ENCODE peak calls at places on chromosome X, in six cellular contexts. F is activated CD8-positive, alpha-beta T cell treated with anti-CD3 and anti-CD28 coated beads for 36 hours; Z is thoracic aorta; R is neural crest cell; L is H9; W is IMR-90. D is an unnamed sample.
A peak's percentile ranks its signal among the peaks of the same experiment; 100 is the strongest.

GRCh38 chrX:46979340-46979739 is 67.1 kb downstream of the JADE3 start:
- DNase-seq in L (no peak), R (no peak), W (peak; percentile 82), F (no peak), Z (no peak), D (no peak)

GRCh38 chrX:45421806-45422205 is 221.1 kb upstream of the DIPK2B start:
- DNase-seq in Z (no peak), W (no peak), R (no peak), F (no peak), L (no peak), D (no peak)

GRCh38 chrX:11334165-11334564 is 41.0 kb downstream of the AMELX start:
- DNase-seq in R (no peak), Z (no peak), L (no peak), W (peak; percentile 38), F (no peak), D (no peak)

GRCh38 chrX:137432609-137433008 is 133.3 kb upstream of the ZIC3 start:
- DNase-seq in R (no peak), L (peak; percentile 61), Z (no peak), F (peak; percentile 13), W (no peak), D (no peak)

GRCh38 chrX:13776387-13776786 is 40.5 kb downstream of the GPM6B start:
- DNase-seq in R (no peak), F (no peak), W (peak; percentile 37), Z (no peak), L (no peak), D (no peak)

GRCh38 chrX:121641560-121641959 is 594.1 kb downstream of the GLUD2 start:
- DNase-seq in W (peak; percentile 0), F (no peak), Z (no peak), L (no peak), R (no peak), D (no peak)

GRCh38 chrX:25144043-25144940 is 128.5 kb upstream of the ARX start:
- DNase-seq in Z (no peak), L (peak; percentile 56), R (peak; percentile 69), F (peak; percentile 45), W (peak; percentile 64), D (peak; percentile 26)

GRCh38 chrX:55709735-55710134 is 7.8 kb upstream of the RRAGB start:
- DNase-seq in Z (no peak), F (no peak), W (no peak), L (no peak), R (no peak), D (no peak)

GRCh38 chrX:7351946-7352345 is 204.0 kb upstream of the PUDP start:
- DNase-seq in R (no peak), L (no peak), W (peak; percentile 59), Z (no peak), F (no peak), D (no peak)

GRCh38 chrX:13197961-13198761 is 121.7 kb downstream of the ATXN3L start:
- DNase-seq in L (peak; percentile 83), W (no peak), F (no peak), Z (no peak), R (no peak), D (no peak)

GRCh38 chrX:138886769-138887168 is 175.3 kb upstream of the FGF13 start:
- DNase-seq in Z (no peak), R (no peak), F (no peak), W (no peak), L (no peak), D (no peak)

GRCh38 chrX:107710617-107711391 is 64.8 kb downstream of the TSC22D3 start:
- DNase-seq in Z (no peak), L (no peak), F (peak; percentile 66), W (peak; percentile 93), R (no peak), D (peak; percentile 60)

GRCh38 chrX:2552621-2553297 is 52.0 kb upstream of the DHRSX start:
- DNase-seq in F (no peak), L (no peak), R (no peak), Z (no peak), W (no peak), D (no peak)

GRCh38 chrX:15598031-15598430 is 2.7 kb downstream of the ACE2 start:
- DNase-seq in L (no peak), R (no peak), W (no peak), F (no peak), Z (no peak), D (no peak)

GRCh38 chrX:106608016-106608415 is 3.8 kb upstream of the RADX start:
- DNase-seq in F (peak; percentile 30), R (no peak), Z (no peak), L (no peak), W (no peak), D (no peak)

GRCh38 chrX:38086451-38087215 is 80.3 kb downstream of the SYTL5 start:
- DNase-seq in L (no peak), W (no peak), F (no peak), Z (no peak), R (no peak), D (no peak)

GRCh38 chrX:56729152-56729557 is at the start of gene NBDY:
- DNase-seq in F (peak; percentile 39), R (peak; percentile 21), L (peak; percentile 54), Z (no peak), W (peak; percentile 37), D (peak; percentile 36)

GRCh38 chrX:72255445-72255844 is 16.6 kb upstream of the ERCC6L start:
- DNase-seq in W (no peak), Z (no peak), F (peak; percentile 8), R (no peak), L (peak; percentile 47), D (no peak)

GRCh38 chrX:140764401-140764919 is 54.9 kb downstream of the LINC00632 start:
- DNase-seq in Z (peak; percentile 2), W (peak; percentile 54), L (peak; percentile 84), R (peak; percentile 48), F (peak; percentile 21), D (peak; percentile 29)

GRCh38 chrX:10525381-10525780 is 95.0 kb downstream of the MID1 start:
- DNase-seq in Z (no peak), W (no peak), L (no peak), R (no peak), F (no peak), D (no peak)

GRCh38 chrX:12410523-12410922 is 272.2 kb downstream of the FRMPD4 start:
- DNase-seq in R (no peak), L (no peak), F (no peak), Z (no peak), W (no peak), D (no peak)

GRCh38 chrX:6861456-6861855 is 286.1 kb upstream of the STS start:
- DNase-seq in L (no peak), Z (no peak), W (no peak), R (no peak), F (no peak), D (no peak)

GRCh38 chrX:2503591-2504500 is 3.1 kb upstream of the DHRSX start:
- DNase-seq in F (no peak), Z (no peak), R (no peak), L (no peak), W (no peak), D (no peak)

GRCh38 chrX:135194684-135195083 is 23.5 kb upstream of the CT55 start:
- DNase-seq in R (no peak), F (no peak), Z (no peak), W (no peak), L (peak; percentile 79), D (no peak)

GRCh38 chrX:108198420-108198819 is 106.8 kb downstream of the ATG4A start:
- DNase-seq in W (no peak), R (no peak), F (no peak), Z (no peak), L (no peak), D (no peak)

GRCh38 chrX:1045680-1046314 is 166.7 kb downstream of the CRLF2 start:
- DNase-seq in F (no peak), L (no peak), Z (no peak), R (no peak), W (no peak), D (no peak)

GRCh38 chrX:16914058-16914457 is 32.4 kb upstream of the REPS2 start:
- DNase-seq in W (no peak), L (no peak), Z (no peak), F (no peak), R (no peak), D (no peak)

GRCh38 chrX:52265713-52266112 is 81.0 kb downstream of the MAGED4 start:
- DNase-seq in L (no peak), Z (no peak), W (no peak), R (no peak), F (no peak), D (no peak)

GRCh38 chrX:97384685-97385084 is 501.0 kb downstream of the RPA4 start:
- DNase-seq in Z (no peak), L (no peak), W (no peak), R (no peak), F (no peak), D (no peak)

GRCh38 chrX:108437789-108438623 is at the start of gene COL4A6:
- DNase-seq in L (peak; percentile 85), R (peak; percentile 32), W (no peak), F (no peak), Z (no peak), D (peak; percentile 8)

GRCh38 chrX:101785142-101785541 is 125.5 kb upstream of the ARMCX2 start:
- DNase-seq in W (no peak), Z (no peak), L (no peak), R (no peak), F (no peak), D (no peak)
- TF ChIP-seq CTCF in W (no peak), Z (no peak), L (no peak), R (no peak), F (no peak), D (no peak)

GRCh38 chrX:30278365-30278764 is 30.8 kb downstream of the NR0B1 start:
- DNase-seq in W (peak; percentile 34), R (no peak), Z (no peak), L (no peak), F (no peak), D (no peak)

GRCh38 chrX:30280428-30280827 is 28.8 kb downstream of the NR0B1 start:
- DNase-seq in L (no peak), Z (no peak), F (no peak), W (no peak), R (no peak), D (no peak)

GRCh38 chrX:30270639-30271038 is 23.7 kb downstream of the MAGEB1 start:
- DNase-seq in L (no peak), Z (no peak), F (no peak), W (no peak), R (no peak), D (no peak)

GRCh38 chrX:30275498-30275897 is 28.6 kb downstream of the MAGEB1 start:
- DNase-seq in F (no peak), R (no peak), L (no peak), Z (no peak), W (peak; percentile 13), D (no peak)
- TF ChIP-seq CTCF in F (no peak), R (peak; percentile 66), L (peak; percentile 62), Z (no peak), W (peak; percentile 41), D (peak; percentile 32)

GRCh38 chrX:64570204-64570603 is 175.0 kb upstream of the MTMR8 start:
- DNase-seq in R (no peak), W (no peak), Z (no peak), L (peak; percentile 34), F (no peak), D (no peak)
- TF ChIP-seq CTCF in R (peak; percentile 42), W (no peak), Z (no peak), L (peak; percentile 67), F (no peak), D (no peak)

GRCh38 chrX:64642482-64642881 is 247.2 kb upstream of the MTMR8 start:
- DNase-seq in Z (no peak), L (no peak), W (no peak), R (no peak), F (peak; percentile 28), D (no peak)
- TF ChIP-seq CTCF in Z (no peak), L (peak; percentile 63), W (no peak), R (peak; percentile 43), F (no peak), D (no peak)